ENCODE peak calls at places on chromosome 7, in six cellular contexts. J, G, Z, V, Y and E are unnamed samples.

GRCh38 chr7:12322287-12322902 is 81.3 kb downstream of the VWDE start:
- DNase-seq in J (no peak), G (no peak), Z (peak; percentile 40), V (no peak), Y (peak; percentile 58), E (no peak)

GRCh38 chr7:141220263-141220662 is 146.4 kb downstream of the TMEM178B start:
- DNase-seq in J (no peak), G (peak; percentile 41), Z (peak; percentile 17), V (no peak), Y (no peak), E (no peak)

GRCh38 chr7:43469051-43469450 is 113.9 kb upstream of the STK17A start:
- DNase-seq in J (no peak), G (no peak), Z (no peak), V (no peak), Y (no peak), E (no peak)

GRCh38 chr7:134730359-134730758 is 49.1 kb upstream of the CALD1 start:
- DNase-seq in J (no peak), G (no peak), Z (no peak), V (no peak), Y (peak; percentile 39), E (no peak)

GRCh38 chr7:138666385-138666784 is 34.8 kb downstream of the SVOPL start:
- DNase-seq in J (no peak), G (no peak), Z (no peak), V (no peak), Y (peak; percentile 3), E (no peak)

GRCh38 chr7:932651-932975 is 21.9 kb downstream of the ADAP1 start:
- DNase-seq in J (no peak), G (no peak), Z (no peak), V (peak; percentile 4), Y (no peak), E (no peak)

GRCh38 chr7:33185786-33186185 is 56.4 kb downstream of the BBS9 start:
- DNase-seq in J (no peak), G (peak; percentile 8), Z (peak; percentile 35), V (no peak), Y (peak; percentile 77), E (no peak)

GRCh38 chr7:135236727-135237126 is 3.1 kb downstream of the STRA8 start:
- DNase-seq in J (no peak), G (no peak), Z (no peak), V (no peak), Y (no peak), E (no peak)

GRCh38 chr7:81331061-81332018 is 412.5 kb upstream of the SEMA3C start:
- DNase-seq in J (no peak), G (no peak), Z (no peak), V (no peak), Y (peak; percentile 45), E (no peak)